ENCODE peak calls at places on chromosomes 5 and 9, in six cellular contexts. C, D, W, Z, R and G are unnamed samples.
A peak's percentile ranks its signal among the peaks of the same experiment; 100 is the strongest.

GRCh38 chr5:142363619-142363963 is 38.8 kb upstream of the SPRY4 start:
- DNase-seq in C (no peak), D (no peak), W (no peak), Z (no peak), R (no peak), G (no peak)

GRCh38 chr5:75611324-75612210 is at the start of gene ANKDD1B:
- DNase-seq in C (peak; percentile 59), D (no peak), W (peak; percentile 23), Z (no peak), R (peak; percentile 83), G (no peak)

GRCh38 chr9:4967521-4967920 is 17.6 kb upstream of the JAK2 start:
- DNase-seq in C (peak; percentile 81), D (no peak), W (no peak), Z (no peak), R (no peak), G (no peak)

GRCh38 chr9:133714606-133715294 is 23.4 kb downstream of the SARDH start:
- DNase-seq in C (no peak), D (no peak), W (peak; percentile 59), Z (no peak), R (peak; percentile 8), G (no peak)

GRCh38 chr5:170131235-170131634 is 25.5 kb downstream of the FOXI1 start:
- DNase-seq in C (no peak), D (no peak), W (no peak), Z (no peak), R (no peak), G (no peak)

GRCh38 chr9:108073823-108074222 is 584.3 kb upstream of the KLF4 start:
- DNase-seq in C (no peak), D (no peak), W (no peak), Z (no peak), R (no peak), G (no peak)

GRCh38 chr5:135393691-135394090 is 5.3 kb downstream of the MACROH2A1 start:
- DNase-seq in C (peak; percentile 49), D (no peak), W (no peak), Z (no peak), R (no peak), G (no peak)

GRCh38 chr5:10676224-10676623 is 84.8 kb downstream of the DAP start:
- DNase-seq in C (no peak), D (no peak), W (peak; percentile 72), Z (no peak), R (no peak), G (no peak)

GRCh38 chr9:124242331-124243194 is 15.2 kb upstream of the NEK6 start:
- DNase-seq in C (peak; percentile 74), D (no peak), W (no peak), Z (no peak), R (no peak), G (no peak)

DNA sequence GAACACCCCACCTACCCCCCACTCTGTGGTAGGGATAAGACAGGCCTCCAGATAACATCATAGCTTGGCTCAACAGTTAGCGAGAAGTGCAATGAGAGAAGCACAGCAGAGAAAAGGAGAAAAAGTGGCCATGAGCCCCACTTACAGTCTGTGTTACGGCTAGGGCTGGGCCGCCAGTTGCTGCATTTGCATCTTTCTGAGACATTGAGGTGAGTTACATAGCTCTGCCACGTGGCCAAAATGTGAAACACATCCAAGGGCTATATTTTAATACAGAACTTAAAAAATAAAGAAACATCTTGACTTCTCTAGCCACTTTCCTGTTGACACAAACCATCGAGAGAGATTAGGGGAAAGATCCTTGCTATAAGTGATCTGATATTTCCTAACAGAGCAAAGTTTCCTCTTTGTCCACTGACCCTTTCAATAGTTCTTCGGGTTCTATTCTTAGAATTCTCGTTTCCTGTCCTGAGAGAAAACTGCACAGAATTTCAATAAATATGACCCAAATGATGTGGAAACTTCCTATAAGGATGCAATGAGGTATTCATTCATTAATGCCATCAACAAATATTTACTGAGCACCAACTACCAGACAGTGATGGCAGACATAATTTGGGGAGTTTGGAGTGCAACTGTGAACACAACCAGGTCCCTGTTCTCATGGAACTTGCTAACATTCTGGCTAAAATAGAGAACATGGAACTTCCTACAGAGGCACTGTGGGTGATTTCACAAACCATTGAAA is 3.3 kb upstream of the TLE4 start:
- DNase-seq in C (no peak), D (no peak), W (no peak), Z (peak; percentile 80), R (no peak), G (peak; percentile 66)
- H3K9ac ChIP-seq in C (no peak overlapping the region), D (no peak overlapping the region), W (no peak overlapping the region), Z (no peak overlapping the region), R (no peak overlapping the region), G (no peak overlapping the region)

GRCh38 chr5:91187032-91187431 is 196.1 kb downstream of the ARRDC3 start:
- DNase-seq in C (no peak), D (no peak), W (no peak), Z (no peak), R (no peak), G (no peak)

GRCh38 chr5:91182763-91183162 is 200.4 kb downstream of the ARRDC3 start:
- DNase-seq in C (peak; percentile 75), D (no peak), W (no peak), Z (peak; percentile 47), R (no peak), G (no peak)

GRCh38 chr5:91183743-91184142 is 199.4 kb downstream of the ARRDC3 start:
- DNase-seq in C (no peak), D (no peak), W (no peak), Z (no peak), R (no peak), G (no peak)

GRCh38 chr5:91188755-91189154 is 194.4 kb downstream of the ARRDC3 start:
- DNase-seq in C (no peak), D (no peak), W (no peak), Z (no peak), R (peak; percentile 34), G (no peak)

DNA sequence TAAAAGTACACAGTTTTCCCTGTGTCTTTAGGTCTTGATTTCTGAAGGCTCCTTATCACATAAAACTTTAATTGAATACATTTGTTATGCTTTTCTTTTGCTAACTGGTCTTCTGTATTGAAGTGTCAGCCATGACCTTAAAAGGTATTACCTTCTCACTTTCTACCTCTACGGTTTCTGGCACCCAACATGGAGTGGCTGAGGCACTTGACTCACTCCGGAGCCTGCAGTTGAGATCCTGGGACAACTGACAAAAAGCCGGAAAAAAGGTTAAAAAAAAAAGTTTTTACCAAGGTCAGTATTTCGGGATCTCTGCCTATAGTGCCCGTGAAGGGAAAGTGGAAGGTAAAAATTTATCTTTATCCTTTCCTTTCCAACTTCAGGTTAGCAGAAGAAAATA is 197.0 kb downstream of the ARRDC3 start:
- DNase-seq in C (no peak), D (no peak), W (no peak), Z (no peak), R (no peak), G (no peak)
- H3K9me2 ChIP-seq in C (no peaks in the 10 kb centered on the region), D (no peaks in the 10 kb centered on the region), W (no peaks in the 10 kb centered on the region), Z (no peaks in the 10 kb centered on the region), R (no peaks in the 10 kb centered on the region), G (no peaks in the 10 kb centered on the region)

GRCh38 chr9:132042324-132042723 is 37.3 kb downstream of the MED27 start:
- DNase-seq in C (peak; percentile 96), D (peak; percentile 35), W (no peak), Z (no peak), R (peak; percentile 89), G (no peak)
- H3K4me2 ChIP-seq in C (peak overlapping the region; percentile 64), D (peak overlapping the region; percentile 51), W (peak overlapping the region; percentile 25), Z (no peak overlapping the region), R (peak overlapping the region; percentile 69), G (no peak overlapping the region)

DNA sequence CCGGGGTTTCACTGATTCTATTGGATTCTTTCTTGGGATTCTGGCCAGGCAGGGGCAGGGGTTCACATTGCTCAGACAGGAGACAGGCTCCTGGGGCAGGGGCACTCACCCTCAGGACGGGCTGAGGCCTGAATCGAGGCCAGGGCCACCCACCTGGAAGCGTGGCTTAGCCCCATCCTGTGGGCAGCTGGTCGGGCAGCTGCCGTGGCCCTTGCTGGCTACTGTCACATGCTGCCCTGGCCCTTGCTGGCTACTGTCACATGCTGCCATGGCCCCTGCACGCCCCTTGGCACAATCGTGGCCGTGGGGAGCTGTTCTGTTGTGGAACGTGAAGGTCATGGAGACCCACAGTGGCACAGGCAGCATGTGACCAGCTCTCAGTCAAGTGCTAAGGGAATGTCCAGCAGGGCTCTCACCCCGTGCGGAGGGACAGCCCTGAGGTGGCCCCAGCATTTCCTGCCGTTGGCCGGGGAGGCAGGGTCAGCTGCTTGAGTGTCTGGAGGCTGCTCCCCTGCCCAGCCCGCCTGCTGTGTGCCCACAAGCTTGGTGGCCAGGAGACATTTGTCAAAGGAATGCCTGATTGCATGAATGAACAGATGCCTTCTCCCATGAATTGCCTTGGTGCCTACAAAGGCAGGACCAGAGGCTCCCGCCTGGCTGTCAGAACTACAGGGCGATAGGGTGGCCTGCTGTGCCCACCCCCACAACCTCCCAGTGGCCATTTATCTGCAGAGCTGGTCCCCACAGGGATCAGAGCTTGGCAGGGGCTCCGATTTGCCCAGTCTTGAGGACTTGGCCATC is 16.9 kb upstream of the TMEM250 start:
- DNase-seq in C (no peak), D (no peak), W (peak; percentile 55), Z (no peak), R (no peak), G (no peak)
- H3K9ac ChIP-seq in C (no peak overlapping the region), D (no peak overlapping the region), W (no peak overlapping the region), Z (no peak overlapping the region), R (no peak overlapping the region), G (no peak overlapping the region)

GRCh38 chr9:82890865-82891264 is 172.1 kb downstream of the RASEF start:
- DNase-seq in C (no peak), D (no peak), W (no peak), Z (no peak), R (no peak), G (no peak)

GRCh38 chr9:82890401-82890800 is 172.5 kb downstream of the RASEF start:
- DNase-seq in C (no peak), D (no peak), W (no peak), Z (no peak), R (no peak), G (no peak)

GRCh38 chr9:82894961-82895902 is 167.7 kb downstream of the RASEF start:
- DNase-seq in C (no peak), D (no peak), W (peak; percentile 41), Z (no peak), R (no peak), G (no peak)

GRCh38 chr9:82891321-82891720 is 171.6 kb downstream of the RASEF start:
- DNase-seq in C (no peak), D (no peak), W (no peak), Z (no peak), R (no peak), G (no peak)

GRCh38 chr9:82893549-82893948 is 169.4 kb downstream of the RASEF start:
- DNase-seq in C (no peak), D (no peak), W (no peak), Z (no peak), R (no peak), G (no peak)
- H3K9me2 ChIP-seq in C (no peaks in the 10 kb centered on the region), D (no peaks in the 10 kb centered on the region), W (no peaks in the 10 kb centered on the region), Z (no peaks in the 10 kb centered on the region), R (no peaks in the 10 kb centered on the region), G (no peaks in the 10 kb centered on the region)